ENCODE peak calls at places on chromosomes 3 and 15, in eight cellular contexts. G is H1; Q is PC-9; V is brain microvascular endothelial cell; M is pancreas; D is kidney; W is CD8-positive, alpha-beta T cell; A is neuronal stem cell. S is an unnamed sample. For H3K36me3, the result is how much of the 10 kb centered on the place peaks cover.

GRCh38 chr15:76285241-76285825 is 25.9 kb downstream of the ETFA start:
- DNase-seq in G (no peak), Q (no peak), V (peak), M (no peak), D (no peak), W (no peak), A (no peak), S (no peak)

GRCh38 chr3:49666592-49666991 is 7.6 kb upstream of the APEH start:
- DNase-seq in G (no peak), Q (no peak), V (no peak), M (no peak), D (no peak), W (no peak), A (no peak), S (no peak)

GRCh38 chr3:59970384-59970783 is 920.6 kb upstream of the CFAP20DC start:
- DNase-seq in G (no peak), Q (no peak), V (no peak), M (no peak), D (no peak), W (no peak), A (no peak), S (no peak)

GRCh38 chr3:103919327-103919726 is 1447.4 kb upstream of the ALCAM start:
- DNase-seq in G (no peak), Q (no peak), V (no peak), M (no peak), D (no peak), W (no peak), A (no peak), S (no peak)

GRCh38 chr3:27479816-27480543 is 4.2 kb downstream of the SLC4A7 start:
- DNase-seq in G (no peak), Q (no peak), V (no peak), M (no peak), D (no peak), W (no peak), A (no peak), S (no peak)

GRCh38 chr15:85777291-85778106 is 17.2 kb downstream of the KLHL25 start:
- DNase-seq in G (no peak), Q (no peak), V (no peak), M (no peak), D (no peak), W (no peak), A (no peak), S (no peak)

GRCh38 chr15:57307527-57308193 is 68.6 kb upstream of the CGNL1 start:
- DNase-seq in G (no peak), Q (no peak), V (no peak), M (no peak), D (no peak), W (no peak), A (no peak), S (no peak)

GRCh38 chr15:98858610-98859023 is 149.0 kb downstream of the PGPEP1L start:
- DNase-seq in G (no peak), Q (no peak), V (no peak), M (no peak), D (no peak), W (no peak), A (no peak), S (no peak)

DNA sequence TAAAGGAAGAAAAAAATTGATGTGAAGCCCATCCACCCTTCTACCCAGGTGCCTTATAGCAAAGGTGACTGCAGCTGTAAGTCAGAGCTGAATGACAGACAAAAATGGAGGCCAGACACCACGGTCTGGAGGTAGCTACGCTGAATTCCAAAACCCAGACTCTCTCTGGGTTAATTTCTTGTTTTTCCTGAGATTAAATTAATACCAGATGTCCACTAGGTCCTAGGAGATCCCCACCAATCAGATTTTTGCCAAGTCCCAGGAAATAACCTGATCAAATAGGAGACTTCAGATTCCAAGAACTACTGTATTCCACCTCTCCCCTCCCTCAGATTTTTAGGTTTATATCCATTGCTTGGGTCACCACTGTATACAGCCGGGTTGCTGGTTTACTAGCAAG is 33.3 kb downstream of the ABCC5 start:
- DNase-seq in G (no peak), Q (no peak), V (no peak), M (no peak), D (no peak), W (no peak), A (no peak), S (no peak)
- H3K36me3 ChIP-seq in G (under half), Q (half or more), V (under half), M (under half), D (under half), W (under half), A (under half), S (under half)

DNA sequence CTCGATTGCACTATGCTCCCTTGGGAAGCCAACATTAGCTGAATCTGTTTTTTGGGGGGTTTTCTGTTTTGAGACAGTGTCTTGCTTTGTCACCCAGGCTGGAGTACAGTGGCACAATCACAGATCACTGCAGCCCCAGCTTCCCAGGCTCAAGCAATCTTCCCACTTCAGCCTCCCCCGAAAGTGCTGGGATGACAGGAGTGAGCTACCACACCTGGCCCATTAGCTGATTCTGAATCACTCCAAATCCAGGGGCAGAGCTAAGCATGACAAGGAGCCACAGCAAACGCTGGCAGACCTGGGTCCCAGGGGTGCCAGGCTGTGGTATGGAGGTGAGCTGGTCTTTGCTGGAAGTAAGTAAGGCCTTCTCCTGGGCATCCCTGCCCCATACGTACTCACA is 18.9 kb downstream of the POC1A start:
- DNase-seq in G (no peak), Q (no peak), V (no peak), M (no peak), D (peak), W (no peak), A (no peak), S (no peak)
- H3K36me3 ChIP-seq in G (under half), Q (under half), V (under half), M (under half), D (under half), W (under half), A (under half), S (under half)

GRCh38 chr3:46925585-46925934 is 48.0 kb downstream of the PTH1R start:
- DNase-seq in G (no peak), Q (no peak), V (no peak), M (peak), D (peak), W (no peak), A (no peak), S (no peak)

GRCh38 chr3:46926039-46926438 is 48.5 kb downstream of the PTH1R start:
- DNase-seq in G (no peak), Q (no peak), V (peak), M (peak), D (peak), W (no peak), A (no peak), S (no peak)

GRCh38 chr3:46923559-46924350 is 46.2 kb downstream of the PTH1R start:
- DNase-seq in G (no peak), Q (no peak), V (no peak), M (peak), D (peak), W (peak), A (peak), S (no peak)

GRCh38 chr3:46926447-46926846 is 48.9 kb downstream of the PTH1R start:
- DNase-seq in G (no peak), Q (no peak), V (no peak), M (peak), D (peak), W (no peak), A (no peak), S (no peak)

DNA sequence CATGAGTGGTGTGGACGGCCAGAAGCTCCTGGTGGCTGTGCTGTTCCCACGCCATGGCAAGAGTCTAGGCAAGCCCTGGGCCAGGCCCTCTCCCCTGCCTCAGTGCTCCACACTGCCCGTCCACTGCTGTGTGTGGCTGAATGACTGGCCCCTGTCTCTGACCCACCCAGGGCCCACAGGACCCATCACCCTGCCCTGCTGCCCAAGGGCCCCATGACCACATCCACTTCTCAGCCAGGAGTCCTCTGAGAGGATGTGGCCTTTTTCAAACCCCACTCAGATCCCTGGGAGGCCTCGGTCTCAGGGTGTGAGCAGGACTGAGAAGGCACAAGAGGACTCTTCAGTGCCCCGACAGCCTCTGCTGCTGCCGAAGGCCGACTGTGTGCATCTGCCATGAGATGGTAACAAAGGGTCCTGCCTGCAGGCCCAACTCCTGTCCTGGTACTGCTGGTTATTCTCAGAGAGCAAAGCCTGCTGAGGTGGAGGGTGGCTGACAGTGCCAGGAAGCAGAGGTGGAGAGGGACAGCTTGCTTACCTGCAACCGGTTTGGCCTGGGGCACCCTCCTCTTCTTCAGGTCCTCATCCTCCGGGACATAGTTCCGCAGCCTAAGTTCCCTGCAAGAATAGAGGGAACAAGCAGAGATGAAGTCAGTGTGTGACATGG is 47.5 kb downstream of the PTH1R start:
- DNase-seq in G (no peak), Q (no peak), V (no peak), M (peak), D (peak), W (no peak), A (no peak), S (no peak)
- H3K36me3 ChIP-seq in G (under half), Q (under half), V (half or more), M (under half), D (under half), W (under half), A (half or more), S (under half)

GRCh38 chr15:90957791-90958190 is 3.1 kb downstream of the RCCD1 start:
- DNase-seq in G (no peak), Q (no peak), V (no peak), M (no peak), D (peak), W (no peak), A (no peak), S (no peak)

GRCh38 chr15:90959028-90959595 is 4.4 kb downstream of the RCCD1 start:
- DNase-seq in G (no peak), Q (no peak), V (no peak), M (no peak), D (peak), W (no peak), A (no peak), S (no peak)

GRCh38 chr15:90959894-90960293 is 5.2 kb downstream of the RCCD1 start:
- DNase-seq in G (no peak), Q (no peak), V (no peak), M (no peak), D (no peak), W (no peak), A (no peak), S (no peak)

GRCh38 chr15:90962021-90962420 is 7.3 kb downstream of the RCCD1 start:
- DNase-seq in G (no peak), Q (no peak), V (no peak), M (no peak), D (no peak), W (no peak), A (no peak), S (no peak)

GRCh38 chr15:90960316-90961091 is 5.8 kb downstream of the RCCD1 start:
- DNase-seq in G (no peak), Q (no peak), V (no peak), M (no peak), D (no peak), W (no peak), A (no peak), S (no peak)
- H3K36me3 ChIP-seq in G (under half), Q (under half), V (under half), M (under half), D (under half), W (under half), A (under half), S (under half)

DNA sequence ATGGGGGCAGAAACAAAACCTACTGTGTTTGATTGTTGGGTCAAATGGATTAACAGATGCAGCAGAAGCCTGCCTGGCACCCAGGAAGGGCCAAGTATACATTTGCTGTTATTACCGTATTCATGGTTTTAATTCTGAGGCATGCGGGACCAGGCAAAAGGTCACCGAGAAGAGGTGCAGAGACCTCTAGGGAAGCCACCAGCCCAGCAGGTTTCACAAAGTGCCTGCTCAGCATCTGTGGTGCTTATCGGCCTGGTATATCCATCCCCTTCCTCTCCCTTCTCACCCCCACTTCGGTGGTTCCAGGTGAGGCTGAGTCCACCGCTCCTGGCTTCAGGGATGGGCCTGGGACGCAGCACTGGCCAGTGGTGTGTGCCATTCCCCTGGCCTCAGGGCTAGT is 13.1 kb downstream of the TPRA1 start:
- DNase-seq in G (no peak), Q (no peak), V (no peak), M (peak), D (no peak), W (no peak), A (no peak), S (no peak)
- H3K36me3 ChIP-seq in G (under half), Q (under half), V (under half), M (under half), D (under half), W (under half), A (under half), S (half or more)

GRCh38 chr3:62261121-62261520 is 112.2 kb downstream of the FEZF2 start:
- DNase-seq in G (no peak), Q (no peak), V (no peak), M (no peak), D (no peak), W (no peak), A (no peak), S (no peak)

GRCh38 chr3:62265528-62265927 is 107.8 kb downstream of the FEZF2 start:
- DNase-seq in G (no peak), Q (no peak), V (no peak), M (no peak), D (no peak), W (no peak), A (no peak), S (no peak)

GRCh38 chr3:62261800-62262199 is 111.5 kb downstream of the FEZF2 start:
- DNase-seq in G (no peak), Q (no peak), V (no peak), M (no peak), D (no peak), W (no peak), A (no peak), S (no peak)

GRCh38 chr3:62266668-62267283 is 106.6 kb downstream of the FEZF2 start:
- DNase-seq in G (no peak), Q (no peak), V (no peak), M (no peak), D (no peak), W (no peak), A (no peak), S (no peak)
- H3K36me3 ChIP-seq in G (under half), Q (under half), V (under half), M (under half), D (under half), W (under half), A (under half), S (under half)

GRCh38 chr3:47747558-47747957 is 34.1 kb downstream of the SMARCC1 start:
- DNase-seq in G (no peak), Q (no peak), V (no peak), M (no peak), D (no peak), W (no peak), A (no peak), S (no peak)

GRCh38 chr3:47758261-47759025 is 23.2 kb downstream of the SMARCC1 start:
- DNase-seq in G (no peak), Q (no peak), V (no peak), M (no peak), D (no peak), W (no peak), A (no peak), S (no peak)

DNA sequence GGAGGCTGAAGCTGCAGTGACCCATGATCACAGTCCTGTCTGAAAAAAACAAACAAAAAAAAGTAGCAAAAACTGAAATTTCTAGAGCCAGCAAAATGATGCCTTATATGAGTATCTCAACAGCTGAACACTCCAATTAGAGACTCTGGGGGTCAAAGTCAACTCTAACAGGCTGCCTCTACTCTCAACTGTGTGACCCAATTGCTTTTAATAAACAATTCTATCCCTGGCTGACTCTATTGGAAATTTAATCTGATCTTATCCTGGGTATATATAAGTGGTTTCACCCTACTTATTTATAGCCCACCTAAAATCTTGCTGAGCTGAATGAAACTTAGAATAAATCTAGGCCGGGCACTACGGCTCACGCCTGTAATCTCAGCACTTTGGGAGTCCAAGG is 29.0 kb downstream of the SMARCC1 start:
- DNase-seq in G (no peak), Q (no peak), V (no peak), M (no peak), D (no peak), W (no peak), A (no peak), S (no peak)
- H3K36me3 ChIP-seq in G (under half), Q (under half), V (under half), M (under half), D (under half), W (under half), A (under half), S (under half)

GRCh38 chr3:10121064-10121463 is 5.6 kb downstream of the BRK1 start:
- DNase-seq in G (no peak), Q (no peak), V (no peak), M (no peak), D (no peak), W (no peak), A (no peak), S (no peak)

GRCh38 chr3:10119376-10119775 is 3.9 kb downstream of the BRK1 start:
- DNase-seq in G (no peak), Q (no peak), V (no peak), M (no peak), D (no peak), W (no peak), A (no peak), S (no peak)

GRCh38 chr3:10116928-10117327 is 1.5 kb downstream of the BRK1 start:
- DNase-seq in G (no peak), Q (no peak), V (no peak), M (no peak), D (no peak), W (no peak), A (no peak), S (no peak)

DNA sequence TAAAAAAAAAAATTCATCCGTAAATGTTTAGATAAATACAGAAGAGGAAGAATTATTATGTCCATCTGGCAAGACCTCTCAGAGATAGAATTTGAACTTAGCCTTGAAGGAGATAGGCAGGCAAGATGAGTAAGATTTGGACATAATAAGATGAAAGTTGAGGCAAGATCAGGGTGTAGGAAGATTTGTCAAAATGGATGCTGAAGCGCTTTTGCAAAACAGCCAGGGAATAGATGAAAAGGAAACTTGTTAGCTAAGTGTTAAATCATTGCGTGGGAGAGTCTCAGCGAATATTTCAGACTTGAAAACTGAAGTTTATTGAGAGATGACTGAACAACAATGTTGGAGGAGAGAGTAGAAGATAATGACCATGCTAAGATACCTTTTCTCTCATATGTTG is 7.2 kb downstream of the BRK1 start:
- DNase-seq in G (no peak), Q (no peak), V (no peak), M (no peak), D (no peak), W (no peak), A (no peak), S (no peak)
- H3K36me3 ChIP-seq in G (under half), Q (under half), V (under half), M (under half), D (under half), W (under half), A (under half), S (under half)

GRCh38 chr3:47014036-47014435 is 34.6 kb downstream of the NBEAL2 start:
- DNase-seq in G (no peak), Q (no peak), V (no peak), M (no peak), D (no peak), W (no peak), A (no peak), S (no peak)

GRCh38 chr3:47016934-47017435 is 37.5 kb downstream of the NBEAL2 start:
- DNase-seq in G (no peak), Q (no peak), V (peak), M (no peak), D (no peak), W (no peak), A (no peak), S (peak)

GRCh38 chr3:47016086-47016933 is 36.8 kb downstream of the NBEAL2 start:
- DNase-seq in G (no peak), Q (no peak), V (no peak), M (no peak), D (peak), W (no peak), A (no peak), S (no peak)

GRCh38 chr3:47013231-47013630 is 33.8 kb downstream of the NBEAL2 start:
- DNase-seq in G (no peak), Q (no peak), V (no peak), M (no peak), D (peak), W (no peak), A (no peak), S (no peak)

GRCh38 chr3:47015151-47015550 is 35.7 kb downstream of the NBEAL2 start:
- DNase-seq in G (no peak), Q (no peak), V (no peak), M (no peak), D (peak), W (no peak), A (no peak), S (no peak)
- H3K36me3 ChIP-seq in G (under half), Q (under half), V (under half), M (under half), D (under half), W (under half), A (under half), S (under half)

GRCh38 chr15:82571722-82572222 is 31.5 kb upstream of the RPS17 start:
- DNase-seq in G (peak), Q (no peak), V (peak), M (peak), D (peak), W (no peak), A (peak), S (peak)

GRCh38 chr15:82575335-82575734 is 35.1 kb upstream of the RPS17 start:
- DNase-seq in G (no peak), Q (no peak), V (no peak), M (no peak), D (no peak), W (no peak), A (no peak), S (no peak)

GRCh38 chr15:82570721-82571519 is 30.7 kb upstream of the RPS17 start:
- DNase-seq in G (no peak), Q (no peak), V (no peak), M (no peak), D (no peak), W (no peak), A (no peak), S (no peak)

GRCh38 chr15:82572311-82572710 is 32.1 kb upstream of the RPS17 start:
- DNase-seq in G (no peak), Q (no peak), V (no peak), M (no peak), D (no peak), W (no peak), A (no peak), S (no peak)

GRCh38 chr15:82572986-82573385 is 32.7 kb upstream of the RPS17 start:
- DNase-seq in G (no peak), Q (no peak), V (no peak), M (no peak), D (no peak), W (no peak), A (no peak), S (no peak)
- H3K36me3 ChIP-seq in G (under half), Q (under half), V (under half), M (under half), D (under half), W (under half), A (under half), S (under half)

S was measured in BJ.